ENCODE peak calls at places on chromosomes 13 and 19, in nine cellular contexts. S is cardiac muscle cell, D is endodermal cell, I is H9, X is fibroblast of the aortic adventitia, U is IMR-90, G is heart right ventricle, H is AG10803, C is mammary epithelial cell. T is an unnamed sample.

GRCh38 chr19:43826787-43827754 is at the start of gene ZNF283:
- DNase-seq in H (peak), C (peak), X (peak), G (peak), D (peak), S (peak), I (peak), U (peak), T (peak)

GRCh38 chr19:29845576-29846176 is 33.9 kb downstream of the CCNE1 start:
- DNase-seq in S (peak), X (peak), U (peak), G (no peak), C (peak), D (peak), I (peak), H (no peak), T (peak)

GRCh38 chr13:36997716-36998427 is 1.3 kb downstream of the ALG5 start:
- DNase-seq in H (peak), U (peak), G (no peak), I (no peak), C (peak), S (no peak), X (no peak), D (no peak), T (no peak)

GRCh38 chr13:49238621-49239020 is 9.1 kb upstream of the CDADC1 start:
- DNase-seq in G (no peak), H (no peak), D (no peak), S (no peak), C (no peak), U (no peak), X (no peak), I (no peak), T (no peak)

GRCh38 chr13:40440990-40441820 is 225.2 kb downstream of the FOXO1 start:
- DNase-seq in I (no peak), S (peak), H (peak), U (no peak), X (peak), G (peak), C (peak), D (no peak), T (no peak)

GRCh38 chr19:33815410-33816340 is 19.0 kb downstream of the KCTD15 start:
- DNase-seq in H (no peak), I (no peak), U (peak), G (no peak), C (peak), X (peak), D (peak), S (no peak), T (no peak)

GRCh38 chr19:31316201-31316951 is 32.9 kb downstream of the TSHZ3 start:
- DNase-seq in G (no peak), S (no peak), H (peak), D (peak), U (peak), I (no peak), C (no peak), X (peak), T (peak)

GRCh38 chr13:47039106-47039505 is 142.3 kb upstream of the HTR2A start:
- DNase-seq in D (no peak), U (peak), G (no peak), C (peak), H (peak), S (no peak), X (peak), I (no peak), T (no peak)

GRCh38 chr13:112764864-112765561 is 75.2 kb downstream of the ATP11A start:
- DNase-seq in G (no peak), S (no peak), H (no peak), I (peak), C (no peak), X (no peak), U (no peak), D (no peak), T (no peak)

GRCh38 chr13:113724780-113725315 is 34.2 kb upstream of the TMEM255B start:
- DNase-seq in H (peak), C (peak), G (peak), S (peak), X (peak), D (peak), U (peak), I (peak), T (peak)

GRCh38 chr13:44128522-44128921 is 245.1 kb upstream of the SERP2 start:
- DNase-seq in C (no peak), X (peak), D (no peak), I (no peak), G (peak), U (peak), S (no peak), H (peak), T (no peak)

GRCh38 chr13:40970803-40971202 is 48.3 kb downstream of the ELF1 start:
- DNase-seq in C (no peak), U (no peak), X (no peak), S (no peak), I (no peak), D (no peak), G (no peak), H (no peak), T (no peak)

GRCh38 chr13:49652691-49653305 is 24.5 kb downstream of the ARL11 start:
- DNase-seq in U (peak), S (peak), C (no peak), I (peak), G (no peak), H (peak), X (no peak), D (peak), T (peak)

GRCh38 chr19:2494447-2495129 is 18.7 kb downstream of the GADD45B start:
- DNase-seq in X (peak), D (no peak), H (peak), U (peak), I (no peak), G (peak), S (peak), C (peak), T (peak)

GRCh38 chr13:111852701-111853100 is 214.2 kb upstream of the SOX1 start:
- DNase-seq in H (no peak), S (no peak), G (no peak), U (no peak), I (no peak), D (peak), X (no peak), C (no peak), T (no peak)

GRCh38 chr13:66835040-66835628 is 395.0 kb downstream of the PCDH9 start:
- DNase-seq in G (peak), C (no peak), D (peak), S (peak), U (peak), I (no peak), X (peak), H (no peak), T (peak)

GRCh38 chr19:7657047-7657779 is 11.6 kb upstream of the RETN start:
- DNase-seq in G (no peak), I (no peak), S (no peak), H (peak), D (no peak), C (no peak), U (no peak), X (no peak), T (peak)

GRCh38 chr19:11160119-11160768 is 4.7 kb upstream of the SPC24 start:
- DNase-seq in X (peak), U (peak), D (no peak), H (no peak), S (no peak), I (no peak), G (no peak), C (no peak), T (no peak)

GRCh38 chr13:71274923-71275593 is 591.9 kb downstream of the DACH1 start:
- DNase-seq in X (no peak), H (no peak), D (no peak), G (no peak), I (no peak), U (no peak), S (no peak), C (no peak), T (no peak)

GRCh38 chr19:33304760-33305647 is 2.7 kb upstream of the CEBPA start:
- DNase-seq in I (peak), U (no peak), H (no peak), S (no peak), D (no peak), G (no peak), X (no peak), C (no peak), T (no peak)

GRCh38 chr19:43354305-43354627 is 780 bp downstream of the CD177 start:
- DNase-seq in I (peak), D (peak), H (no peak), S (peak), C (no peak), X (no peak), U (no peak), G (no peak), T (peak)

GRCh38 chr13:96707146-96707545 is 287.1 kb downstream of the OXGR1 start:
- DNase-seq in S (no peak), D (no peak), C (no peak), G (no peak), H (no peak), U (no peak), X (no peak), I (no peak), T (no peak)

GRCh38 chr13:39417643-39418042 is 185.3 kb downstream of the LHFPL6 start:
- DNase-seq in H (peak), D (peak), U (peak), G (no peak), C (peak), S (no peak), X (peak), I (peak), T (peak)

GRCh38 chr19:9431475-9431874 is 3.9 kb downstream of the ZNF266 start:
- DNase-seq in X (no peak), G (peak), D (peak), C (no peak), I (peak), U (peak), H (no peak), S (peak), T (peak)

GRCh38 chr19:33621811-33622504 is at the start of gene CHST8:
- DNase-seq in D (peak), X (peak), S (peak), C (peak), U (no peak), H (peak), I (peak), G (peak), T (peak)

GRCh38 chr13:66534561-66534960 is 695.6 kb downstream of the PCDH9 start:
- DNase-seq in I (no peak), U (peak), G (no peak), D (no peak), H (no peak), S (no peak), C (no peak), X (no peak), T (no peak)

GRCh38 chr13:108963846-108964600 is 334.6 kb downstream of the MYO16 start:
- DNase-seq in S (no peak), I (no peak), X (peak), D (no peak), H (peak), G (no peak), C (peak), U (peak), T (no peak)

GRCh38 chr19:50311723-50312635 is 17.2 kb downstream of the KCNC3 start:
- DNase-seq in C (no peak), G (no peak), H (no peak), X (no peak), D (peak), I (peak), U (no peak), S (peak), T (peak)

GRCh38 chr13:112968380-112968909 is 569 bp upstream of the MCF2L start:
- DNase-seq in U (no peak), H (no peak), D (peak), C (no peak), I (no peak), S (peak), X (no peak), G (peak), T (peak)

GRCh38 chr19:51440846-51441409 is 17.3 kb downstream of the SIGLEC8 start:
- DNase-seq in U (no peak), H (no peak), X (no peak), C (no peak), I (no peak), D (no peak), S (no peak), G (no peak), T (no peak)

GRCh38 chr19:47598407-47599349 is 10.3 kb upstream of the BICRA start:
- DNase-seq in X (peak), D (peak), H (peak), C (peak), G (no peak), U (peak), I (peak), S (peak), T (peak)

GRCh38 chr19:35248310-35249145 is at the start of gene LSR:
- DNase-seq in S (peak), U (no peak), D (peak), X (no peak), G (no peak), C (peak), H (no peak), I (peak), T (peak)

GRCh38 chr13:94251801-94252200 is 227.7 kb downstream of the DCT start:
- DNase-seq in H (peak), S (no peak), C (no peak), X (peak), U (peak), D (no peak), G (no peak), I (no peak), T (no peak)

GRCh38 chr13:51502206-51502651 is 49.4 kb upstream of the INTS6 start:
- DNase-seq in X (peak), I (no peak), S (no peak), H (no peak), D (no peak), G (no peak), U (peak), C (peak), T (no peak)

GRCh38 chr13:45623516-45624090 is 8.1 kb upstream of the ERICH6B start:
- DNase-seq in S (peak), C (no peak), X (peak), H (peak), G (no peak), D (no peak), I (no peak), U (peak), T (peak)

GRCh38 chr13:27923794-27924528 is 4.2 kb downstream of the PDX1 start:
- DNase-seq in G (no peak), I (no peak), D (peak), U (no peak), H (peak), X (no peak), C (no peak), S (no peak), T (peak)

GRCh38 chr13:59337070-59337469 is 826.7 kb downstream of the DIAPH3 start:
- DNase-seq in U (no peak), X (no peak), H (no peak), S (no peak), I (no peak), C (no peak), G (no peak), D (no peak), T (no peak)

GRCh38 chr13:112822851-112823250 is 133.0 kb downstream of the ATP11A start:
- DNase-seq in G (no peak), I (no peak), S (no peak), X (no peak), U (no peak), C (no peak), H (no peak), D (no peak), T (no peak)

GRCh38 chr13:52361225-52361624 is 44.7 kb downstream of the THSD1 start:
- DNase-seq in X (no peak), H (no peak), G (no peak), U (no peak), S (no peak), I (no peak), C (peak), D (no peak), T (no peak)

GRCh38 chr19:43152217-43152616 is 34.1 kb downstream of the PSG5 start:
- DNase-seq in X (peak), U (peak), D (no peak), H (no peak), G (no peak), S (no peak), C (no peak), I (no peak), T (no peak)

GRCh38 chr13:34201050-34201913 is 383.3 kb downstream of the RFC3 start:
- DNase-seq in C (no peak), I (no peak), U (peak), S (no peak), D (no peak), X (peak), H (peak), G (no peak), T (no peak)
- TF ChIP-seq CTCF in C (no peak), I (no peak), U (no peak), S (no peak), D (no peak), X (no peak), H (no peak), G (no peak), T (no peak)

DNA sequence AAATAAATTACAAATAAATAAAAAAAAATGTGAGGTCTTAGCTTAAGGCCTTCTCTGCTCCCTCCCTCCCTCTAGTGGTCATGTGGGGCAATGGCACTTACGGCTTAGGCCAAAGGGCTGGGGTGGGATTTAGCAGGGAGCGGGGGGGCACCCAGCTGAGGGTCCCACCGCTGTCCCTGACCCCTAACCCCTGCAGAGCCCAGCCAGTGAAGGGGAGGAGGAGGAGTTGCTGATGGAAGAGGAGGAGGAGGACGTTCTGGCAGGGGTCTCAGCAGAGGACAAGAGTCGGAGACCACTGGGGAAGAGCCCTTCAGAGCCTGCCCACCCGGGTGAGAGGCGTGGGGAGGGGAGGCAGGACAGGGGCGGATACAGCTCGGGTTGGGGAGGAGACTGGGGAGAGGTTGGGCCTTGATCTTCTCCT is 9.3 kb downstream of the MPND start:
- DNase-seq in D (peak), X (peak), S (peak), G (no peak), I (peak), U (peak), C (no peak), H (peak), T (peak)
- TF ChIP-seq CTCF in D (peak), X (peak), S (peak), G (peak), I (peak), U (peak), C (peak), H (peak), T (peak)

GRCh38 chr13:75217949-75218348 is 264.0 kb downstream of the TBC1D4 start:
- DNase-seq in U (peak), X (peak), I (no peak), H (peak), G (no peak), C (peak), D (no peak), S (peak), T (peak)
- TF ChIP-seq CTCF in U (no peak), X (peak), I (no peak), H (peak), G (no peak), C (no peak), D (no peak), S (no peak), T (no peak)

GRCh38 chr13:72781461-72782439 is at the start of the genes DIS3 and PIBF1:
- DNase-seq in X (peak), C (peak), U (peak), H (peak), S (peak), G (peak), D (peak), I (peak), T (peak)
- TF ChIP-seq CTCF in X (no peak), C (peak), U (no peak), H (peak), S (no peak), G (peak), D (peak), I (no peak), T (no peak)

DNA sequence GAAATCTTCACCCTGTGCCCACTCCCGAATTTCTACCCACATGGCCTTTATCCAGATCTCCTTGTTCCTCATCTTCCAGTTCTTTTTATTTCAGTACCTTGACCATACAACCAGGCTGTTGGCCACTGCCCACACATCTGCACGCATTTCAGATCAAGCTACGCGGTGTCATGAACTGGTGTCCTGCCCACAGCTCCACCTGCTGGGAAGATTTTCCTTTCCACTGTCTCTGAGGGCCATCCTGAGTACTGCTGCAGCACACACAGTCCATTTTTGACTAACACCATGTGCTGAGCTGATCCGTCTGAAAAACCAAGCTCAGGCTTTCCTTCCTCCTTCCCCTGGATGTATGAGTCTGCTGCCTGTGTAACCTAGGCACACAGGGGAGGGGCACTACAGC is 71.8 kb downstream of the WASF3 start:
- DNase-seq in I (no peak), D (peak), U (no peak), H (peak), X (no peak), S (no peak), C (no peak), G (no peak), T (no peak)
- TF ChIP-seq CTCF in I (peak), D (peak), U (no peak), H (peak), X (no peak), S (no peak), C (peak), G (no peak), T (peak)

DNA sequence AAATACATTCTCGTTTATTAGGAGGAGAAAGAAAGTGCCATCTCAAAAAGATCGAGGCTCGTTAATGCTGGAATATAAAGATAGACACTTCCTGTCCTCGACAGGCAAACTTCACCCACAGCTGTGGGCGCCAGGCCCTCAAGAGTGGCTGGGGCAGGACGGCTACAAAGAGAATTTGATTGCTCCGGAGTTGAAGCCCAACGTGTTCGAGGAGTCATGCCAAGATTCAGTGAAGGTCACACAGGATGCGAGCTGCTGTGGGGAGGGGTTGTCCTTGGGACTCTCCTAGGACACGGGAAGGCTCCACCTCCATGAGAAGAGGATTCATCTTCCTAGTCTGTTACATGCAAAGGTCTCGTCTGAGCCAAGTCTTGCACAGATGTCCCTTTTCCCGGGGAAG is 16.3 kb upstream of the PTPRS start:
- DNase-seq in H (no peak), X (no peak), C (no peak), I (no peak), G (no peak), S (no peak), D (no peak), U (no peak), T (no peak)
- TF ChIP-seq CTCF in H (no peak), X (no peak), C (no peak), I (no peak), G (no peak), S (no peak), D (no peak), U (no peak), T (no peak)

T was measured in neural progenitor cell.